ENCODE peak calls at places on chromosome 17, in five cellular contexts. One of them, this sample, is unnamed.

GRCh38 chr17:50772251-50772650 is 4.9 kb upstream of the ANKRD40CL start:
- DNase-seq in lower lobe of right lung: no peak
- DNase-seq in cardiac muscle cell: no peak
- DNase-seq in OCI-LY7: peak; percentile 49
- DNase-seq in ovary: no peak
- DNase-seq in this sample: peak; percentile 18

GRCh38 chr17:39623356-39623950 is 3.3 kb upstream of the PPP1R1B start:
- DNase-seq in lower lobe of right lung: peak; percentile 92
- DNase-seq in cardiac muscle cell: peak; percentile 82
- DNase-seq in OCI-LY7: peak; percentile 84
- DNase-seq in ovary: peak; percentile 77
- DNase-seq in this sample: peak; percentile 91

GRCh38 chr17:10059684-10060211 is 138.7 kb downstream of the GAS7 start:
- DNase-seq in lower lobe of right lung: no peak
- DNase-seq in cardiac muscle cell: no peak
- DNase-seq in OCI-LY7: no peak
- DNase-seq in ovary: peak; percentile 50
- DNase-seq in this sample: no peak

GRCh38 chr17:62653831-62654829 is 26.7 kb downstream of the MRC2 start:
- DNase-seq in lower lobe of right lung: peak; percentile 66
- DNase-seq in cardiac muscle cell: peak; percentile 49
- DNase-seq in OCI-LY7: no peak
- DNase-seq in ovary: peak; percentile 76
- DNase-seq in this sample: no peak

GRCh38 chr17:32586666-32587065 is 99.9 kb downstream of the CDK5R1 start:
- DNase-seq in lower lobe of right lung: no peak
- DNase-seq in cardiac muscle cell: no peak
- DNase-seq in OCI-LY7: no peak
- DNase-seq in ovary: no peak
- DNase-seq in this sample: no peak

GRCh38 chr17:38436386-38436785 is 8.1 kb downstream of the ARHGAP23 start:
- DNase-seq in lower lobe of right lung: no peak
- DNase-seq in cardiac muscle cell: no peak
- DNase-seq in OCI-LY7: no peak
- DNase-seq in ovary: no peak
- DNase-seq in this sample: no peak

GRCh38 chr17:1033503-1033902 is 36.6 kb downstream of the TIMM22 start:
- DNase-seq in lower lobe of right lung: no peak
- DNase-seq in cardiac muscle cell: no peak
- DNase-seq in OCI-LY7: no peak
- DNase-seq in ovary: no peak
- DNase-seq in this sample: no peak

GRCh38 chr17:73304971-73305786 is 6.6 kb downstream of the CDC42EP4 start:
- DNase-seq in lower lobe of right lung: peak; percentile 75
- DNase-seq in cardiac muscle cell: peak; percentile 68
- DNase-seq in OCI-LY7: no peak
- DNase-seq in ovary: peak; percentile 75
- DNase-seq in this sample: peak; percentile 85

GRCh38 chr17:3977387-3977786 is 13.2 kb upstream of the ATP2A3 start:
- DNase-seq in lower lobe of right lung: peak; percentile 46
- DNase-seq in cardiac muscle cell: no peak
- DNase-seq in OCI-LY7: no peak
- DNase-seq in ovary: no peak
- DNase-seq in this sample: peak; percentile 47

GRCh38 chr17:21573961-21574610 is 118.2 kb upstream of the KCNJ18 start:
- DNase-seq in lower lobe of right lung: peak; percentile 66
- DNase-seq in cardiac muscle cell: no peak
- DNase-seq in OCI-LY7: no peak
- DNase-seq in ovary: peak; percentile 72
- DNase-seq in this sample: no peak

GRCh38 chr17:78137392-78138203 is 7.0 kb downstream of the TMC8 start:
- DNase-seq in lower lobe of right lung: no peak
- DNase-seq in cardiac muscle cell: no peak
- DNase-seq in OCI-LY7: peak; percentile 31
- DNase-seq in ovary: no peak
- DNase-seq in this sample: peak; percentile 81

GRCh38 chr17:55783684-55784245 is 32.9 kb downstream of the PCTP start:
- DNase-seq in lower lobe of right lung: peak; percentile 50
- DNase-seq in cardiac muscle cell: no peak
- DNase-seq in OCI-LY7: no peak
- DNase-seq in ovary: peak; percentile 38
- DNase-seq in this sample: peak; percentile 34

GRCh38 chr17:32546031-32546444 is 59.2 kb downstream of the CDK5R1 start:
- DNase-seq in lower lobe of right lung: no peak
- DNase-seq in cardiac muscle cell: no peak
- DNase-seq in OCI-LY7: no peak
- DNase-seq in ovary: no peak
- DNase-seq in this sample: peak; percentile 63

GRCh38 chr17:11618861-11619566 is 20.7 kb downstream of the DNAH9 start:
- DNase-seq in lower lobe of right lung: no peak
- DNase-seq in cardiac muscle cell: no peak
- DNase-seq in OCI-LY7: no peak
- DNase-seq in ovary: peak; percentile 30
- DNase-seq in this sample: no peak

GRCh38 chr17:7023576-7024401 is 939 bp downstream of the BCL6B start:
- DNase-seq in lower lobe of right lung: peak; percentile 96
- DNase-seq in cardiac muscle cell: peak; percentile 61
- DNase-seq in OCI-LY7: peak; percentile 53
- DNase-seq in ovary: peak; percentile 85
- DNase-seq in this sample: peak; percentile 100

GRCh38 chr17:81831957-81832607 is 1.0 kb downstream of the MCRIP1 start:
- DNase-seq in lower lobe of right lung: peak; percentile 67
- DNase-seq in cardiac muscle cell: no peak
- DNase-seq in OCI-LY7: peak; percentile 77
- DNase-seq in ovary: no peak
- DNase-seq in this sample: no peak

GRCh38 chr17:1227917-1228751 is 42.1 kb upstream of the BHLHA9 start:
- DNase-seq in lower lobe of right lung: peak; percentile 61
- DNase-seq in cardiac muscle cell: peak; percentile 20
- DNase-seq in OCI-LY7: peak; percentile 90
- DNase-seq in ovary: no peak
- DNase-seq in this sample: peak; percentile 58

GRCh38 chr17:75891022-75891604 is 5.6 kb downstream of the TRIM65 start:
- DNase-seq in lower lobe of right lung: no peak
- DNase-seq in cardiac muscle cell: no peak
- DNase-seq in OCI-LY7: no peak
- DNase-seq in ovary: no peak
- DNase-seq in this sample: no peak

GRCh38 chr17:1629647-1630310 is 1.1 kb upstream of the SLC43A2 start:
- DNase-seq in lower lobe of right lung: peak; percentile 87
- DNase-seq in cardiac muscle cell: peak; percentile 53
- DNase-seq in OCI-LY7: peak; percentile 77
- DNase-seq in ovary: no peak
- DNase-seq in this sample: peak; percentile 86

GRCh38 chr17:75105269-75106080 is 4.3 kb upstream of the ARMC7 start:
- DNase-seq in lower lobe of right lung: peak; percentile 75
- DNase-seq in cardiac muscle cell: peak; percentile 60
- DNase-seq in OCI-LY7: peak; percentile 77
- DNase-seq in ovary: no peak
- DNase-seq in this sample: peak; percentile 87

GRCh38 chr17:3919123-3919624 is 2.9 kb upstream of the P2RX1 start:
- DNase-seq in lower lobe of right lung: no peak
- DNase-seq in cardiac muscle cell: no peak
- DNase-seq in OCI-LY7: no peak
- DNase-seq in ovary: no peak
- DNase-seq in this sample: no peak

GRCh38 chr17:20179031-20179430 is 169.9 kb downstream of the SPECC1 start:
- DNase-seq in lower lobe of right lung: no peak
- DNase-seq in cardiac muscle cell: no peak
- DNase-seq in OCI-LY7: no peak
- DNase-seq in ovary: no peak
- DNase-seq in this sample: no peak

GRCh38 chr17:50863931-50864330 is 2.2 kb downstream of the TOB1 start:
- DNase-seq in lower lobe of right lung: no peak
- DNase-seq in cardiac muscle cell: no peak
- DNase-seq in OCI-LY7: no peak
- DNase-seq in ovary: no peak
- DNase-seq in this sample: no peak

GRCh38 chr17:43025766-43026537 is 921 bp downstream of the RND2 start:
- DNase-seq in lower lobe of right lung: no peak
- DNase-seq in cardiac muscle cell: no peak
- DNase-seq in OCI-LY7: no peak
- DNase-seq in ovary: no peak
- DNase-seq in this sample: no peak

GRCh38 chr17:49508891-49509587 is 13.9 kb downstream of the NGFR start:
- DNase-seq in lower lobe of right lung: no peak
- DNase-seq in cardiac muscle cell: no peak
- DNase-seq in OCI-LY7: no peak
- DNase-seq in ovary: no peak
- DNase-seq in this sample: no peak

GRCh38 chr17:46850688-46851028 is 725 bp upstream of the WNT9B start:
- DNase-seq in lower lobe of right lung: no peak
- DNase-seq in cardiac muscle cell: no peak
- DNase-seq in OCI-LY7: no peak
- DNase-seq in ovary: no peak
- DNase-seq in this sample: no peak

GRCh38 chr17:1090454-1091189 is 89.2 kb downstream of the ABR start:
- DNase-seq in lower lobe of right lung: peak; percentile 74
- DNase-seq in cardiac muscle cell: no peak
- DNase-seq in OCI-LY7: no peak
- DNase-seq in ovary: no peak
- DNase-seq in this sample: no peak

GRCh38 chr17:35716897-35717839 is 14.3 kb upstream of the RASL10B start:
- DNase-seq in lower lobe of right lung: no peak
- DNase-seq in cardiac muscle cell: no peak
- DNase-seq in OCI-LY7: no peak
- DNase-seq in ovary: no peak
- DNase-seq in this sample: no peak

GRCh38 chr17:2926019-2926650 is 129.9 kb downstream of the RAP1GAP2 start:
- DNase-seq in lower lobe of right lung: no peak
- DNase-seq in cardiac muscle cell: no peak
- DNase-seq in OCI-LY7: no peak
- DNase-seq in ovary: no peak
- DNase-seq in this sample: no peak

GRCh38 chr17:42672038-42672437 is 4.8 kb downstream of the PLEKHH3 start:
- DNase-seq in lower lobe of right lung: no peak
- DNase-seq in cardiac muscle cell: no peak
- DNase-seq in OCI-LY7: no peak
- DNase-seq in ovary: no peak
- DNase-seq in this sample: peak; percentile 74

GRCh38 chr17:82943751-82944150 is 103.9 kb upstream of the ZNF750 start:
- DNase-seq in lower lobe of right lung: peak; percentile 17
- DNase-seq in cardiac muscle cell: no peak
- DNase-seq in OCI-LY7: no peak
- DNase-seq in ovary: no peak
- DNase-seq in this sample: no peak

GRCh38 chr17:45371414-45372324 is 54.8 kb upstream of the MAP3K14 start:
- DNase-seq in lower lobe of right lung: peak; percentile 89
- DNase-seq in cardiac muscle cell: peak; percentile 91
- DNase-seq in OCI-LY7: no peak
- DNase-seq in ovary: peak; percentile 72
- DNase-seq in this sample: peak; percentile 98

GRCh38 chr17:67343237-67343636 is 23.1 kb downstream of the PSMD12 start:
- DNase-seq in lower lobe of right lung: no peak
- DNase-seq in cardiac muscle cell: no peak
- DNase-seq in OCI-LY7: no peak
- DNase-seq in ovary: no peak
- DNase-seq in this sample: no peak

GRCh38 chr17:67349420-67349819 is 17.0 kb downstream of the PSMD12 start:
- DNase-seq in lower lobe of right lung: no peak
- DNase-seq in cardiac muscle cell: no peak
- DNase-seq in OCI-LY7: no peak
- DNase-seq in ovary: no peak
- DNase-seq in this sample: no peak

GRCh38 chr17:67353161-67353560 is 13.2 kb downstream of the PSMD12 start:
- DNase-seq in lower lobe of right lung: no peak
- DNase-seq in cardiac muscle cell: no peak
- DNase-seq in OCI-LY7: no peak
- DNase-seq in ovary: no peak
- DNase-seq in this sample: no peak

GRCh38 chr17:67347826-67348225 is 18.6 kb downstream of the PSMD12 start:
- DNase-seq in lower lobe of right lung: no peak
- DNase-seq in cardiac muscle cell: no peak
- DNase-seq in OCI-LY7: no peak
- DNase-seq in ovary: no peak
- DNase-seq in this sample: no peak
- TF ChIP-seq CTCF in lower lobe of right lung: no peak
- TF ChIP-seq CTCF in cardiac muscle cell: no peak
- TF ChIP-seq CTCF in OCI-LY7: no peak
- TF ChIP-seq CTCF in ovary: no peak
- TF ChIP-seq CTCF in this sample: no peak

GRCh38 chr17:26792486-26792885 is 501.4 kb upstream of the WSB1 start:
- DNase-seq in lower lobe of right lung: no peak
- DNase-seq in cardiac muscle cell: no peak
- DNase-seq in OCI-LY7: no peak
- DNase-seq in ovary: no peak
- DNase-seq in this sample: no peak
- H3K9me3 ChIP-seq in lower lobe of right lung: peaks cover 65% of the 10 kb centered on the region
- H3K9me3 ChIP-seq in cardiac muscle cell: peaks cover 8% of the 10 kb centered on the region
- H3K9me3 ChIP-seq in OCI-LY7: peaks cover 81% of the 10 kb centered on the region
- H3K9me3 ChIP-seq in ovary: peaks cover 10% of the 10 kb centered on the region
- H3K9me3 ChIP-seq in this sample: peaks cover 100% of the 10 kb centered on the region

DNA sequence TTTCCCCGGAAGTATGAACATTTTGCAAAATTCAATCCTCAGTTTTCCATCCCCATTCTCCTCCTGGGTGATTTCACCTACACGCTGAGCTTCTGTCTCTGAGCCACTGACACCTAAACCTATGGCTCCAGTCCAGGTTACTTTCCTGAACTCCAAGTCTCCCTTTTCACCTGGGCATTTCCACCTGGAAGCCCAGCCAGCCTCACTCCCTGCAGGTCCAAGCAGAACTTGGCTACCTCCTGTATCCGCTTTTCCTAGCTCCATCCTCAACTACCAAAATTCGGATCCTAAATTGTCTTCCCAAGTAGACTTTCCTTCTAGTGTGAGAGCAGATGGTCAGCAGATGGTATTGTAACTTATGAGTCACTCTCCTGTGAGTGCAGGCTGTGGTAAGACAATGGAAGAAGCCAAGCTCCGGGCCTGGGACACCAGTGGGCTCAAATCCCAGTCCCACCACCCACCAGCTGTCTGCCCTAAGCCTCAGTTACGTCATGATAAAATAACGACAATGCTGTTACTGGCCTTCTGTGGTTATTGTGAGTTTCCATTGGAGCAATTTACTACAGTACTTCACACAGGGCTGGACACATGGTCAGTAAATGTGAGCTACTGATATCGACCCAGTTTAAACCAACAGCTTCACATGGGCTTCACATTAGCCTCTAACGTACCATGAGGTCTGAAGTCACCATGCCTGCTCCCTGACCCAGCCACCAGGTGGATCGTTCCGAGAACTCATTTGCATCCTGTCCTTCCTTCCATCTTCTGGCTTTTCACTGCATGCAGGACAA is 33.3 kb downstream of the PECAM1 start:
- DNase-seq in lower lobe of right lung: no peak
- DNase-seq in cardiac muscle cell: no peak
- DNase-seq in OCI-LY7: no peak
- DNase-seq in ovary: peak; percentile 62
- DNase-seq in this sample: peak; percentile 46
- TF ChIP-seq CTCF in lower lobe of right lung: no peak
- TF ChIP-seq CTCF in cardiac muscle cell: no peak
- TF ChIP-seq CTCF in OCI-LY7: no peak
- TF ChIP-seq CTCF in ovary: no peak
- TF ChIP-seq CTCF in this sample: peak; percentile 31

GRCh38 chr17:68605914-68606313 is 4.7 kb upstream of the FAM20A start:
- DNase-seq in lower lobe of right lung: no peak
- DNase-seq in cardiac muscle cell: no peak
- DNase-seq in OCI-LY7: no peak
- DNase-seq in ovary: no peak
- DNase-seq in this sample: no peak
- H3K9me3 ChIP-seq in lower lobe of right lung: peaks cover 28% of the 10 kb centered on the region
- H3K9me3 ChIP-seq in cardiac muscle cell: no peaks in the 10 kb centered on the region
- H3K9me3 ChIP-seq in OCI-LY7: peaks cover 20% of the 10 kb centered on the region
- H3K9me3 ChIP-seq in ovary: peaks cover 3% of the 10 kb centered on the region
- H3K9me3 ChIP-seq in this sample: peaks cover 7% of the 10 kb centered on the region

This sample was measured in H9.